ENCODE peak calls at places on chromosomes 6 and 20, in six cellular contexts. One of them, this sample, is unnamed. For H3K27me3, the result is how much of the 10 kb centered on the place peaks cover.

GRCh38 chr6:155004017-155004416 is 8.9 kb downstream of the TIAM2 start:
- DNase-seq in adrenal gland: no peak
- DNase-seq in lower lobe of right lung: no peak
- DNase-seq in cardiac muscle cell: no peak
- DNase-seq in pancreas: no peak
- DNase-seq in bronchial epithelial cell: peak
- DNase-seq in this sample: no peak

GRCh38 chr6:28587011-28587745 is 61.5 kb downstream of the GPX5 start:
- DNase-seq in bronchial epithelial cell: peak
- DNase-seq in adrenal gland: peak
- DNase-seq in lower lobe of right lung: peak
- DNase-seq in pancreas: peak
- DNase-seq in cardiac muscle cell: peak
- DNase-seq in this sample: no peak

GRCh38 chr20:25056601-25057233 is 1.2 kb downstream of the ACSS1 start:
- DNase-seq in pancreas: peak
- DNase-seq in bronchial epithelial cell: no peak
- DNase-seq in cardiac muscle cell: peak
- DNase-seq in lower lobe of right lung: no peak
- DNase-seq in adrenal gland: no peak
- DNase-seq in this sample: no peak

GRCh38 chr6:44966449-44967091 is 361.6 kb upstream of the RUNX2 start:
- DNase-seq in bronchial epithelial cell: peak
- DNase-seq in adrenal gland: peak
- DNase-seq in cardiac muscle cell: peak
- DNase-seq in lower lobe of right lung: no peak
- DNase-seq in pancreas: no peak
- DNase-seq in this sample: no peak

GRCh38 chr20:57391439-57392129 is 388 bp downstream of the RBM38 start:
- DNase-seq in lower lobe of right lung: peak
- DNase-seq in cardiac muscle cell: peak
- DNase-seq in pancreas: peak
- DNase-seq in bronchial epithelial cell: no peak
- DNase-seq in adrenal gland: peak
- DNase-seq in this sample: no peak

GRCh38 chr20:24692429-24693190 is 223.2 kb downstream of the SYNDIG1 start:
- DNase-seq in bronchial epithelial cell: no peak
- DNase-seq in cardiac muscle cell: no peak
- DNase-seq in adrenal gland: no peak
- DNase-seq in pancreas: no peak
- DNase-seq in lower lobe of right lung: no peak
- DNase-seq in this sample: no peak

GRCh38 chr6:20827798-20828197 is 293.5 kb downstream of the CDKAL1 start:
- DNase-seq in cardiac muscle cell: peak
- DNase-seq in bronchial epithelial cell: peak
- DNase-seq in lower lobe of right lung: no peak
- DNase-seq in adrenal gland: no peak
- DNase-seq in pancreas: no peak
- DNase-seq in this sample: no peak

GRCh38 chr6:158004696-158005095 is 23.0 kb downstream of the SYNJ2 start:
- DNase-seq in bronchial epithelial cell: no peak
- DNase-seq in adrenal gland: no peak
- DNase-seq in pancreas: peak
- DNase-seq in cardiac muscle cell: no peak
- DNase-seq in lower lobe of right lung: peak
- DNase-seq in this sample: no peak

GRCh38 chr6:130282234-130282995 is 59.7 kb upstream of the SAMD3 start:
- DNase-seq in pancreas: no peak
- DNase-seq in adrenal gland: no peak
- DNase-seq in lower lobe of right lung: no peak
- DNase-seq in cardiac muscle cell: peak
- DNase-seq in bronchial epithelial cell: peak
- DNase-seq in this sample: no peak

GRCh38 chr6:146650799-146651481 is 52.2 kb downstream of the ADGB start:
- DNase-seq in bronchial epithelial cell: peak
- DNase-seq in pancreas: no peak
- DNase-seq in lower lobe of right lung: no peak
- DNase-seq in adrenal gland: no peak
- DNase-seq in cardiac muscle cell: no peak
- DNase-seq in this sample: no peak

GRCh38 chr6:53718597-53719460 is 53.3 kb upstream of the KLHL31 start:
- DNase-seq in cardiac muscle cell: peak
- DNase-seq in lower lobe of right lung: no peak
- DNase-seq in adrenal gland: peak
- DNase-seq in pancreas: no peak
- DNase-seq in bronchial epithelial cell: peak
- DNase-seq in this sample: peak

GRCh38 chr20:59385461-59385860 is 85.0 kb downstream of the EDN3 start:
- DNase-seq in bronchial epithelial cell: no peak
- DNase-seq in cardiac muscle cell: no peak
- DNase-seq in adrenal gland: no peak
- DNase-seq in pancreas: no peak
- DNase-seq in lower lobe of right lung: no peak
- DNase-seq in this sample: no peak

GRCh38 chr6:71011861-71012260 is 55.0 kb upstream of the B3GAT2 start:
- DNase-seq in pancreas: no peak
- DNase-seq in cardiac muscle cell: no peak
- DNase-seq in lower lobe of right lung: no peak
- DNase-seq in bronchial epithelial cell: no peak
- DNase-seq in adrenal gland: no peak
- DNase-seq in this sample: no peak

GRCh38 chr6:113824411-113824810 is 32.7 kb upstream of the MARCKS start:
- DNase-seq in bronchial epithelial cell: no peak
- DNase-seq in adrenal gland: no peak
- DNase-seq in pancreas: no peak
- DNase-seq in lower lobe of right lung: no peak
- DNase-seq in cardiac muscle cell: no peak
- DNase-seq in this sample: no peak

GRCh38 chr6:117502580-117502979 is 20.1 kb downstream of the DCBLD1 start:
- DNase-seq in bronchial epithelial cell: no peak
- DNase-seq in adrenal gland: no peak
- DNase-seq in cardiac muscle cell: peak
- DNase-seq in pancreas: no peak
- DNase-seq in lower lobe of right lung: no peak
- DNase-seq in this sample: no peak

GRCh38 chr6:6998194-6998569 is 109.6 kb upstream of the RREB1 start:
- DNase-seq in adrenal gland: peak
- DNase-seq in cardiac muscle cell: no peak
- DNase-seq in pancreas: no peak
- DNase-seq in lower lobe of right lung: no peak
- DNase-seq in bronchial epithelial cell: no peak
- DNase-seq in this sample: no peak

GRCh38 chr6:111423960-111424846 is 58.8 kb downstream of the REV3L start:
- DNase-seq in bronchial epithelial cell: peak
- DNase-seq in adrenal gland: no peak
- DNase-seq in cardiac muscle cell: peak
- DNase-seq in lower lobe of right lung: no peak
- DNase-seq in pancreas: no peak
- DNase-seq in this sample: peak

GRCh38 chr6:75206338-75207210 is 721 bp upstream of the COL12A1 start:
- DNase-seq in pancreas: peak
- DNase-seq in adrenal gland: no peak
- DNase-seq in cardiac muscle cell: peak
- DNase-seq in lower lobe of right lung: no peak
- DNase-seq in bronchial epithelial cell: no peak
- DNase-seq in this sample: no peak

GRCh38 chr6:159852877-159853276 is 37.9 kb upstream of the MAS1 start:
- DNase-seq in pancreas: no peak
- DNase-seq in adrenal gland: no peak
- DNase-seq in cardiac muscle cell: peak
- DNase-seq in bronchial epithelial cell: peak
- DNase-seq in lower lobe of right lung: no peak
- DNase-seq in this sample: no peak

GRCh38 chr6:170285482-170285881 is 5.4 kb downstream of the DLL1 start:
- DNase-seq in adrenal gland: no peak
- DNase-seq in bronchial epithelial cell: no peak
- DNase-seq in pancreas: no peak
- DNase-seq in lower lobe of right lung: no peak
- DNase-seq in cardiac muscle cell: no peak
- DNase-seq in this sample: no peak

GRCh38 chr6:122790740-122791679 is 2.0 kb downstream of the SMPDL3A start:
- DNase-seq in adrenal gland: peak
- DNase-seq in cardiac muscle cell: no peak
- DNase-seq in pancreas: no peak
- DNase-seq in bronchial epithelial cell: no peak
- DNase-seq in lower lobe of right lung: no peak
- DNase-seq in this sample: no peak

DNA sequence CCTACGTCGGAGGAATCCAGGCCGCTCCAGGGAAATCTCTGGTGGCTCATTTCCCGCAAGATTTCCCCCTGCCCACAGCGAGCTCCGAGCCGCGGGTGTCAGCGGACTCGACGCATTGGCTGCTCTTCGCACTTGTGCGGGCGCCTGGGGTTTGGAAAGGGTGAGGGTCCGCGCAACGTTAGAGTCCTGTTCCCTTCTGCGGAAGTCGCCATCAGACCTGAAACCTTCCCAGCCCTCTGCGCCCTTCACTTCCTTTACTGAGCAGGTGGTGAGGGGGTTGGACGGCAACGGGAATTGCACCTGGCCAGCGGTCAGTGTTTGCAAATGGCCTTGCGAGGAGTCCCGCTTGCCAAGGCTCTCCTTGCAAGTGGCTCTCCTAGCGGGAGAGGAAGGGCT is 8.4 kb downstream of the PAX1 start:
- DNase-seq in cardiac muscle cell: no peak
- DNase-seq in adrenal gland: no peak
- DNase-seq in pancreas: no peak
- DNase-seq in bronchial epithelial cell: no peak
- DNase-seq in lower lobe of right lung: no peak
- DNase-seq in this sample: no peak
- H3K27me3 ChIP-seq in cardiac muscle cell: half or more
- H3K27me3 ChIP-seq in adrenal gland: half or more
- H3K27me3 ChIP-seq in pancreas: under half
- H3K27me3 ChIP-seq in bronchial epithelial cell: under half
- H3K27me3 ChIP-seq in lower lobe of right lung: half or more
- H3K27me3 ChIP-seq in this sample: half or more

GRCh38 chr20:37742121-37742520 is 48.3 kb downstream of the CTNNBL1 start:
- DNase-seq in bronchial epithelial cell: no peak
- DNase-seq in cardiac muscle cell: no peak
- DNase-seq in pancreas: no peak
- DNase-seq in adrenal gland: no peak
- DNase-seq in lower lobe of right lung: no peak
- DNase-seq in this sample: no peak
- TF ChIP-seq CTCF in bronchial epithelial cell: no peak
- TF ChIP-seq CTCF in cardiac muscle cell: no peak
- TF ChIP-seq CTCF in pancreas: no peak
- TF ChIP-seq CTCF in adrenal gland: no peak
- TF ChIP-seq CTCF in lower lobe of right lung: no peak
- TF ChIP-seq CTCF in this sample: no peak

GRCh38 chr20:20365593-20365992 is 2.3 kb upstream of the INSM1 start:
- DNase-seq in cardiac muscle cell: no peak
- DNase-seq in pancreas: no peak
- DNase-seq in bronchial epithelial cell: no peak
- DNase-seq in lower lobe of right lung: no peak
- DNase-seq in adrenal gland: no peak
- DNase-seq in this sample: no peak
- H3K27me3 ChIP-seq in cardiac muscle cell: half or more
- H3K27me3 ChIP-seq in pancreas: under half
- H3K27me3 ChIP-seq in bronchial epithelial cell: half or more
- H3K27me3 ChIP-seq in lower lobe of right lung: half or more
- H3K27me3 ChIP-seq in adrenal gland: half or more
- H3K27me3 ChIP-seq in this sample: under half

GRCh38 chr20:39893013-39893685 is 795.9 kb downstream of the MAFB start:
- DNase-seq in lower lobe of right lung: no peak
- DNase-seq in pancreas: no peak
- DNase-seq in cardiac muscle cell: no peak
- DNase-seq in bronchial epithelial cell: peak
- DNase-seq in adrenal gland: no peak
- DNase-seq in this sample: no peak
- TF ChIP-seq CTCF in lower lobe of right lung: no peak
- TF ChIP-seq CTCF in pancreas: no peak
- TF ChIP-seq CTCF in cardiac muscle cell: no peak
- TF ChIP-seq CTCF in bronchial epithelial cell: no peak
- TF ChIP-seq CTCF in adrenal gland: peak
- TF ChIP-seq CTCF in this sample: no peak

GRCh38 chr20:63356931-63357879 is 3.9 kb downstream of the CHRNA4 start:
- DNase-seq in cardiac muscle cell: no peak
- DNase-seq in bronchial epithelial cell: no peak
- DNase-seq in lower lobe of right lung: no peak
- DNase-seq in adrenal gland: no peak
- DNase-seq in pancreas: peak
- DNase-seq in this sample: no peak
- H3K27me3 ChIP-seq in cardiac muscle cell: under half
- H3K27me3 ChIP-seq in bronchial epithelial cell: under half
- H3K27me3 ChIP-seq in lower lobe of right lung: half or more
- H3K27me3 ChIP-seq in adrenal gland: under half
- H3K27me3 ChIP-seq in pancreas: under half
- H3K27me3 ChIP-seq in this sample: under half

DNA sequence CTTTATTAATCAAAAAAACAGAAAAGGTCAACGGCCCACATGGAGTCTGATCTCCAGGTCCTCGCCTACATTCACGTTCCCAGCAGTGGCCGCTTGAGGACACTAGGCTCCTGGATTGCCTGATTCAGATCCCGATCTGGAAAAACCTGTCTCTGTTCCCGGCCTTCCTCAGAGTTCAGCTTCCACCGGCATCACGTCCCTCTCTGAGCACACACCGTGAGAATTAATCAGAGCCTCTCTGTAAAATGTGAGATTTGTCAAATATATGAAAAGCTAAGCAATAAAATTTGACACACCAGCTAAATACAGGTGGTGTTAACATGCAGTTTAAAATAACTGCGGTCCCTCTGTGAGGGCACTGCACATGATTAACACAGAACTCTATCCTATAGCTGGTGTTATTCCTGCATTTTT is 122.8 kb upstream of the COL21A1 start:
- DNase-seq in adrenal gland: peak
- DNase-seq in bronchial epithelial cell: peak
- DNase-seq in pancreas: no peak
- DNase-seq in cardiac muscle cell: peak
- DNase-seq in lower lobe of right lung: peak
- DNase-seq in this sample: no peak
- TF ChIP-seq CTCF in adrenal gland: peak
- TF ChIP-seq CTCF in bronchial epithelial cell: peak
- TF ChIP-seq CTCF in pancreas: peak
- TF ChIP-seq CTCF in cardiac muscle cell: peak
- TF ChIP-seq CTCF in lower lobe of right lung: peak
- TF ChIP-seq CTCF in this sample: no peak

DNA sequence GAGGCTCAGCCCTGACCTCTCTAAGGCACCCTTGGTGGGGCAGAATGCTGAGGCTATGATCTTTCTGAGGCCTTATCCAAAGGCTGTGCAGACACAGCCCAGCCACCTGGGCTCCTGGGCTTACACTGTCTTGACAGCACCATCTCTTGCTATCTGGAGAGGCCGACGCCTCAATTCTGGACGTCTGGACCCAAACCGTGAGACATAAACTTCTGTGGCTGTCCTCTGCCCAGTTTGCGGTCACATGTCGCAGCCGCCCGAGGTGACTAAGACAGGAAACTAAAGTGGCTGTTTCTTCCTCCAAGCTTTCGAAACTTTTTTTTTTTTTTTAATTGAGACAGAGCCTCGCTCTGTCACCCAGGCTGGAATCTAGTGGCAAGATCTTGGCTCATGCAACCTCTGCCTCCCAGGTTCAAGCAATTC is 49.3 kb downstream of the PRR18 start:
- DNase-seq in cardiac muscle cell: no peak
- DNase-seq in bronchial epithelial cell: no peak
- DNase-seq in adrenal gland: no peak
- DNase-seq in pancreas: no peak
- DNase-seq in lower lobe of right lung: peak
- DNase-seq in this sample: no peak
- H3K27me3 ChIP-seq in cardiac muscle cell: under half
- H3K27me3 ChIP-seq in bronchial epithelial cell: under half
- H3K27me3 ChIP-seq in adrenal gland: under half
- H3K27me3 ChIP-seq in pancreas: under half
- H3K27me3 ChIP-seq in lower lobe of right lung: under half
- H3K27me3 ChIP-seq in this sample: under half